ENCODE peak calls at places on chromosomes 7 and 10, in seven cellular contexts. B, H, N, D, W, X and E are unnamed samples.

GRCh38 chr7:585229-585711 is 65.6 kb upstream of the PDGFA start:
- DNase-seq in B (no peak), H (no peak), X (peak; percentile 28), D (no peak), N (no peak), W (no peak), E (no peak)

GRCh38 chr10:127878474-127879055 is 14.2 kb downstream of the CLRN3 start:
- DNase-seq in D (no peak), X (no peak), W (peak; percentile 9), B (no peak), H (no peak), N (no peak), E (no peak)

GRCh38 chr7:45921699-45922519 is 837 bp upstream of the IGFBP3 start:
- DNase-seq in N (peak; percentile 67), H (peak; percentile 50), D (peak; percentile 81), X (peak; percentile 51), B (peak; percentile 85), W (no peak), E (no peak)

GRCh38 chr10:12349628-12350166 is 350 bp downstream of the CAMK1D start:
- DNase-seq in N (no peak), W (peak; percentile 25), X (no peak), H (no peak), D (no peak), B (no peak), E (no peak)

GRCh38 chr10:70589762-70590662 is 12.5 kb downstream of the PRF1 start:
- DNase-seq in X (no peak), W (peak; percentile 14), D (peak; percentile 58), B (no peak), N (peak; percentile 95), H (peak; percentile 45), E (no peak)

GRCh38 chr10:75432763-75433162 is 1.3 kb downstream of the LRMDA start:
- DNase-seq in N (no peak), D (no peak), B (no peak), W (no peak), H (no peak), X (no peak), E (no peak)

GRCh38 chr7:102099474-102099873 is 187.2 kb upstream of the SH2B2 start:
- DNase-seq in X (no peak), D (no peak), N (no peak), W (no peak), H (no peak), B (no peak), E (no peak)

GRCh38 chr7:101159696-101160674 is 5.4 kb downstream of the VGF start:
- DNase-seq in B (no peak), W (no peak), D (no peak), H (no peak), X (no peak), N (no peak), E (no peak)

GRCh38 chr7:73427902-73428696 is 5.5 kb upstream of the FZD9 start:
- DNase-seq in N (no peak), H (no peak), X (no peak), W (no peak), D (no peak), B (no peak), E (no peak)

GRCh38 chr7:27861747-27862146 is 121.8 kb downstream of the TAX1BP1 start:
- DNase-seq in D (no peak), N (no peak), H (no peak), X (no peak), W (no peak), B (no peak), E (no peak)

GRCh38 chr7:155209478-155209864 is 88.2 kb upstream of the INSIG1 start:
- DNase-seq in D (no peak), X (no peak), W (no peak), H (no peak), N (no peak), B (no peak), E (no peak)

GRCh38 chr10:89604200-89604599 is 40.8 kb downstream of the PANK1 start:
- DNase-seq in N (no peak), W (no peak), B (no peak), D (no peak), H (peak; percentile 25), X (no peak), E (no peak)

GRCh38 chr7:45920543-45921380 is at the start of gene IGFBP3:
- DNase-seq in B (peak; percentile 60), H (peak; percentile 15), N (no peak), D (peak; percentile 56), W (no peak), X (peak; percentile 55), E (no peak)

GRCh38 chr10:60466267-60467201 is 76.9 kb upstream of the ANK3 start:
- DNase-seq in W (no peak), N (no peak), D (no peak), X (no peak), B (no peak), H (no peak), E (no peak)

GRCh38 chr7:154532771-154533170 is 470.2 kb downstream of the PAXIP1 start:
- DNase-seq in B (no peak), D (no peak), X (no peak), H (no peak), N (no peak), W (no peak), E (no peak)

GRCh38 chr7:47531584-47532492 is 50.1 kb downstream of the TNS3 start:
- DNase-seq in D (no peak), N (peak; percentile 80), H (no peak), B (peak; percentile 46), W (no peak), X (no peak), E (no peak)

GRCh38 chr7:70569335-70569819 is 562.6 kb upstream of the GALNT17 start:
- DNase-seq in N (peak; percentile 92), W (no peak), H (no peak), B (no peak), X (no peak), D (no peak), E (no peak)

GRCh38 chr7:65980478-65981250 is 1.3 kb downstream of the GUSB start:
- DNase-seq in X (peak; percentile 88), N (peak; percentile 23), B (peak; percentile 45), H (peak; percentile 44), W (peak; percentile 69), D (no peak), E (peak; percentile 83)

GRCh38 chr7:158031820-158032424 is 555.7 kb downstream of the PTPRN2 start:
- DNase-seq in D (no peak), B (no peak), N (no peak), W (no peak), H (no peak), X (no peak), E (no peak)

GRCh38 chr7:65938336-65938895 is 43.6 kb downstream of the GUSB start:
- DNase-seq in X (no peak), D (no peak), B (no peak), N (peak; percentile 34), W (no peak), H (no peak), E (no peak)

GRCh38 chr10:119028900-119029612 is 458 bp upstream of the NANOS1 start:
- DNase-seq in H (peak; percentile 87), D (peak; percentile 81), B (peak; percentile 88), X (peak; percentile 88), N (peak; percentile 96), W (peak; percentile 67), E (peak; percentile 77)

GRCh38 chr7:155787171-155787851 is 25.0 kb downstream of the SHH start:
- DNase-seq in N (no peak), D (no peak), X (no peak), W (no peak), H (no peak), B (peak; percentile 31), E (no peak)

GRCh38 chr10:18793951-18794350 is 134.7 kb downstream of the ARL5B start:
- DNase-seq in D (no peak), H (peak; percentile 6), W (no peak), X (no peak), B (peak; percentile 45), N (peak; percentile 5), E (no peak)

GRCh38 chr10:118991326-118991725 is 38.2 kb upstream of the NANOS1 start:
- DNase-seq in X (no peak), H (no peak), N (peak; percentile 68), W (no peak), D (no peak), B (no peak), E (no peak)

GRCh38 chr7:132399367-132399766 is 176.9 kb downstream of the PLXNA4 start:
- DNase-seq in N (no peak), B (no peak), X (no peak), D (no peak), H (no peak), W (no peak), E (no peak)

GRCh38 chr10:79242620-79243152 is 104.6 kb upstream of the PPIF start:
- DNase-seq in D (peak; percentile 74), X (peak; percentile 71), B (no peak), H (peak; percentile 40), W (peak; percentile 76), N (peak; percentile 80), E (peak; percentile 58)
- H3K4me1 ChIP-seq in D (peaks cover 42% of the 10 kb centered on the region), X (peaks cover 87% of the 10 kb centered on the region), B (peaks cover 8% of the 10 kb centered on the region), H (peaks cover 25% of the 10 kb centered on the region), W (peaks cover 7% of the 10 kb centered on the region), N (no peaks in the 10 kb centered on the region), E (peaks cover 10% of the 10 kb centered on the region)

DNA sequence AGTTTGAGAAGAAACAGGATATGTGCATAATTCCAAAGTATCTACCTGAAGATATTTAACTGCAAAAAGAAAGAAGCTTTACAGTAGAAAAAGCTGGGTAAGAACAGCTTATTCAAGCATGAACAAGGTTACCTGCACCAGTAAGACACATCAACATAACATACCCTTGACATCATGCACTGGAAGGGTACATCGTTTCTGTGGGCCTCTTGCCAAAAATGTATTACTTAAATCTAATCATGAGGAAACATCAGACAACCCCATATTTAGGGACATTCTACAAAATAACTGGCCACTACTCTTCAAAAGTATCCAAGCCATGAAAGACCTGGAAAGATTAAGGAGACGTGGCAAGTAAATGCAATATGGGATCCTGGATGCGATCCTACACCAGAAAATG is 18.9 kb downstream of the TPK1 start:
- DNase-seq in N (no peak), W (no peak), D (no peak), H (no peak), B (no peak), X (no peak), E (no peak)
- H3K4me1 ChIP-seq in N (no peaks in the 10 kb centered on the region), W (no peaks in the 10 kb centered on the region), D (peaks cover 5% of the 10 kb centered on the region), H (no peaks in the 10 kb centered on the region), B (no peaks in the 10 kb centered on the region), X (no peaks in the 10 kb centered on the region), E (no peaks in the 10 kb centered on the region)

GRCh38 chr10:30187010-30187409 is 127.6 kb upstream of the JCAD start:
- DNase-seq in B (no peak), X (no peak), N (no peak), H (no peak), W (no peak), D (no peak), E (no peak)
- H3K4me1 ChIP-seq in B (peaks cover 30% of the 10 kb centered on the region), X (peaks cover 32% of the 10 kb centered on the region), N (no peaks in the 10 kb centered on the region), H (no peaks in the 10 kb centered on the region), W (no peaks in the 10 kb centered on the region), D (peaks cover 2% of the 10 kb centered on the region), E (peaks cover 11% of the 10 kb centered on the region)

GRCh38 chr10:5545778-5546710 is 21.3 kb downstream of the CALML3 start:
- DNase-seq in N (peak; percentile 64), X (peak; percentile 71), W (no peak), D (no peak), B (peak; percentile 94), H (peak; percentile 68), E (no peak)

GRCh38 chr10:5547934-5548660 is 23.3 kb downstream of the CALML3 start:
- DNase-seq in D (no peak), H (peak; percentile 66), W (no peak), X (peak; percentile 81), N (peak; percentile 50), B (peak; percentile 75), E (peak; percentile 51)

GRCh38 chr10:5546891-5547683 is 22.3 kb downstream of the CALML3 start:
- DNase-seq in N (no peak), B (peak; percentile 90), W (no peak), H (peak; percentile 88), X (peak; percentile 70), D (no peak), E (peak; percentile 81)

GRCh38 chr10:5549462-5550249 is 24.9 kb downstream of the CALML3 start:
- DNase-seq in X (peak; percentile 24), D (no peak), W (no peak), N (no peak), B (no peak), H (peak; percentile 38), E (no peak)

GRCh38 chr10:5547684-5547933 is 22.8 kb downstream of the CALML3 start:
- DNase-seq in N (no peak), W (no peak), X (peak; percentile 2), D (no peak), H (no peak), B (no peak), E (no peak)
- H3K4me1 ChIP-seq in N (peaks cover 50% of the 10 kb centered on the region), W (peaks cover 13% of the 10 kb centered on the region), X (peaks cover 53% of the 10 kb centered on the region), D (peaks cover 9% of the 10 kb centered on the region), H (peaks cover 66% of the 10 kb centered on the region), B (peaks cover 68% of the 10 kb centered on the region), E (no peaks in the 10 kb centered on the region)